ENCODE peak calls at places on chromosomes 1 and 21, in five cellular contexts. H, G, V, K and Y are unnamed samples.
A peak's percentile ranks its signal among the peaks of the same experiment; 100 is the strongest.

GRCh38 chr1:147849097-147849873 is 53.3 kb upstream of the GJA8 start:
- DNase-seq in G (peak; percentile 52), K (no peak), V (no peak), H (no peak), Y (no peak)

GRCh38 chr1:93692001-93692400 is 10.4 kb upstream of the BCAR3 start:
- DNase-seq in H (no peak), K (no peak), V (no peak), G (peak; percentile 33), Y (no peak)

GRCh38 chr1:179754031-179754624 is 11.0 kb downstream of the FAM163A start:
- DNase-seq in K (no peak), H (no peak), G (no peak), V (no peak), Y (no peak)

GRCh38 chr1:56330400-56331026 is 248.8 kb downstream of the PLPP3 start:
- DNase-seq in H (no peak), G (peak; percentile 61), V (no peak), K (no peak), Y (no peak)

GRCh38 chr1:9252999-9253398 is 18.4 kb downstream of the H6PD start:
- DNase-seq in V (peak; percentile 22), H (no peak), G (no peak), K (no peak), Y (no peak)

GRCh38 chr1:184037849-184038591 is 492 bp upstream of the COLGALT2 start:
- DNase-seq in K (no peak), V (no peak), H (no peak), G (no peak), Y (no peak)

GRCh38 chr1:198935371-198935921 is 296.6 kb downstream of the PTPRC start:
- DNase-seq in V (peak; percentile 81), H (peak; percentile 96), K (no peak), G (peak; percentile 98), Y (peak; percentile 88)

GRCh38 chr1:211708006-211708405 is 32.6 kb upstream of the NEK2 start:
- DNase-seq in H (no peak), G (no peak), V (no peak), K (no peak), Y (no peak)

GRCh38 chr1:247431643-247432042 is 15.7 kb downstream of the NLRP3 start:
- DNase-seq in H (no peak), V (no peak), G (no peak), K (no peak), Y (no peak)

GRCh38 chr1:11647333-11647732 is 6.9 kb downstream of the FBXO2 start:
- DNase-seq in K (no peak), H (no peak), V (no peak), G (no peak), Y (no peak)

GRCh38 chr1:203534526-203534925 is 40.6 kb downstream of the OPTC start:
- DNase-seq in G (no peak), H (no peak), K (no peak), V (no peak), Y (no peak)

GRCh38 chr21:15617968-15618367 is 111.8 kb upstream of the USP25 start:
- DNase-seq in H (no peak), K (no peak), V (no peak), G (peak; percentile 16), Y (no peak)

GRCh38 chr1:235741294-235741693 is 91.7 kb upstream of the GNG4 start:
- DNase-seq in K (no peak), H (no peak), V (no peak), G (no peak), Y (no peak)

GRCh38 chr1:17212487-17213121 is 7.7 kb downstream of the PADI1 start:
- DNase-seq in H (no peak), V (peak; percentile 85), G (peak; percentile 28), K (no peak), Y (no peak)

GRCh38 chr1:116498789-116499628 is 71.8 kb downstream of the CD58 start:
- DNase-seq in V (no peak), G (peak; percentile 77), H (no peak), K (peak; percentile 34), Y (peak; percentile 47)

GRCh38 chr1:9914603-9914937 is 4.5 kb upstream of the CTNNBIP1 start:
- DNase-seq in V (no peak), G (no peak), H (no peak), K (no peak), Y (no peak)

GRCh38 chr1:94265931-94266330 is 28.5 kb upstream of the ARHGAP29 start:
- DNase-seq in H (no peak), G (peak; percentile 77), K (no peak), V (no peak), Y (no peak)

GRCh38 chr1:216044538-216044937 is 378.7 kb downstream of the USH2A start:
- DNase-seq in K (no peak), V (no peak), H (no peak), G (no peak), Y (no peak)

GRCh38 chr21:14120091-14120734 is 90.5 kb downstream of the LIPI start:
- DNase-seq in K (no peak), H (peak; percentile 28), G (no peak), V (no peak), Y (peak; percentile 11)

GRCh38 chr1:204075890-204076837 is 3.2 kb downstream of the SOX13 start:
- DNase-seq in G (no peak), V (no peak), H (no peak), K (no peak), Y (no peak)

GRCh38 chr1:53987880-53988279 is 30.1 kb downstream of the LDLRAD1 start:
- DNase-seq in G (no peak), V (no peak), K (no peak), H (no peak), Y (no peak)

GRCh38 chr1:102550729-102551384 is 554.1 kb upstream of the OLFM3 start:
- DNase-seq in G (peak; percentile 5), K (peak; percentile 60), H (no peak), V (no peak), Y (no peak)

GRCh38 chr1:63575340-63575826 is 17.8 kb upstream of the PGM1 start:
- DNase-seq in H (peak; percentile 33), V (no peak), K (no peak), G (peak; percentile 60), Y (no peak)

DNA sequence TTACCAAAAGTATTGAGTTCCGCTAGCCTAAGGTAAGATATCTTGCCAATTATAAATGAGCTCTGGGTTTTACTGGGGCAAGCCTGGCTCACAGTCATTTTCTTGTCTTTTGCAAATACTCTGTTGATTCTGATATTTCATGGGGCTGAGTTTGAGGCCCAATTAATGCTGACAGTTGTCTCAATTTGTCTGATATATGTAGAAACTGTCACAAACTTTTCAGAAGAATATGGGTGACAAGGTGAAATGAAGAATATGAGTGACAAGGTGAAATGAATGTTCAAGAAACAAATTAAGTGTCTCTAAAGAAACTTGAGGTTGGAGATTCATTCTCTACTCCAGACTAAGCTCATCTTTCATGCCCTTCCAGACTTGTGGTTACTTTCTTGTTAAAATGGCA is 127.7 kb downstream of the PTGER3 start:
- DNase-seq in H (no peak), G (no peak), V (no peak), K (no peak), Y (no peak)
- TF ChIP-seq POLR2AphosphoS5 in H (no peak), G (no peak), V (no peak), K (no peak), Y (no peak)

GRCh38 chr1:151716771-151717631 is at the start of gene CELF3:
- DNase-seq in G (no peak), V (no peak), K (no peak), H (no peak), Y (no peak)
- H3K27ac ChIP-seq in G (no peak within 1 kb of the TSS), V (no peak within 1 kb of the TSS), K (peak within 1 kb of the TSS; percentile 95), H (no peak within 1 kb of the TSS), Y (no peak within 1 kb of the TSS)

GRCh38 chr1:150486966-150487762 is at the start of gene TARS2:
- DNase-seq in G (peak; percentile 99), K (peak; percentile 93), V (peak; percentile 92), H (peak; percentile 96), Y (no peak)
- TF ChIP-seq POLR2AphosphoS5 in G (peak; percentile 78), K (peak; percentile 97), V (peak; percentile 91), H (peak; percentile 89), Y (peak; percentile 75)

GRCh38 chr1:59178339-59178744 is 118.6 kb upstream of the FGGY start:
- DNase-seq in G (no peak), V (no peak), K (no peak), H (no peak), Y (no peak)
- H3K27ac ChIP-seq in G (no peak overlapping the region), V (no peak overlapping the region), K (no peak overlapping the region), H (no peak overlapping the region), Y (no peak overlapping the region)

DNA sequence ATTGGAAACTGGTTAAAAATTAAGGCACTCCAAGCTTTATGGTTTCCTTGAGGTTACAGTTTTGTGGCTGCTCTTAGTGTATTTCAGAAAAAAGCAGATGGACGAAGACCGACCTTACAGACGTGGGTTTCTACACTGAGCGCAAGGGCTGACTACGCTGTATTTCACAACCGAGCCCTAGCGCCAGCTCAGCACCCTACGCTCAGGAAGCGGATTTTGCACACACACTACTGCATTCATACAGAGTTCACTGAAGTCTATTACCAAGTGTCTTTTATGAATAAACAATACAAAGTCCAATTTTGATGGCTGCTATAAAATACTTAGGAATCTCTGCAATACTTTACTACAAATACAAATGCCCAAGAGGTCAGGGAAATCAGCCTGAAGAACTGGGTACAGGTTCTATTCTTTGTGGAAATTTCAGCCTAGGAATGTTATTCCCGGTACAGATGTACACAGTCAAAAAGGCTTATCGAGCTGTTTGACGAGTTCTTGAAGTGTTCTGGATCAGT is 23.8 kb downstream of the PTTG1IP start:
- DNase-seq in K (no peak), G (no peak), H (no peak), V (no peak), Y (no peak)
- TF ChIP-seq POLR2AphosphoS5 in K (no peak), G (no peak), H (no peak), V (peak; percentile 15), Y (no peak)

GRCh38 chr1:115227683-115228082 is 110.4 kb downstream of the NGF start:
- DNase-seq in H (no peak), V (no peak), G (no peak), K (no peak), Y (no peak)
- H3K27ac ChIP-seq in H (no peak overlapping the region), V (no peak overlapping the region), G (no peak overlapping the region), K (no peak overlapping the region), Y (no peak overlapping the region)

DNA sequence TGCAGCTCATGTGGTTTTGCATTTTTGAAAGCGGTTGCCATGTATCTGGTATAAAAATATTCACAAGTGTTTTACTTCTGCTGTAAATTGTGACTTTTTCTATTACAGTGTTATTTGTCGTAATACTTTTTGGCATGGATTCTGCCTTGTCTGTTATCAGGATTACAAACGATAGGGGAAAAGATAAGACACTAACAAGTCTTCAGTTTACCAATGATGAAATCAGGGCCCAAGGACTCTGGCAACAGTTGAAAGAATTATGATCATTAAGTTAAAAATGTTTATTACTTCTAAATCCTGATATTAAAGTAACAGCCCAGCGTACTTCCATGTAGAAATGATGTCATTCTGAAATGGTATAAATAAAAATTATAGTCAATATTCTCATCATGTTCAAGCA is 298.8 kb downstream of the KIF26B start:
- DNase-seq in G (no peak), H (no peak), K (no peak), V (no peak), Y (no peak)
- TF ChIP-seq POLR2AphosphoS5 in G (no peak), H (no peak), K (no peak), V (no peak), Y (no peak)

DNA sequence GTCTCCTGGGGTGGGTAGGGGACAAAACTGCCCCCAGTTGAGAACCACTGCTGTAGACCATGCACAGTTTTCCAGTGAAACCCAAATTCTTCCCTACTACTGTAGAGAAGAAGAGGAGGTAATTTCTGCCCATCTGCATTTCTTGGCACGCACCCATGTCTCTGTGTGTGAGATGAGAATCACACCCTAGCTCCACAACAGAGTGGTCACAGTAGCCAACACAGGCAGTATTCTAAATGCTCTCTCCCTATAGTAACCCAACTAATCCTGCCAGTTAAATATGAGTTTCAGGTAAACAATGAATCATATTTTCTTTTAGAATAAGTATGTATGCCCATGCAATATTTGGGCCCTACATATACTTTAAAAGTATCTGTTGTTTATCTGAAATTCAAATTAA is 1.2 kb upstream of the CAPN2 start:
- DNase-seq in V (no peak), K (no peak), G (no peak), H (no peak), Y (no peak)
- H3K27ac ChIP-seq in V (no peak overlapping the region), K (no peak overlapping the region), G (no peak overlapping the region), H (peak overlapping the region; percentile 94), Y (peak overlapping the region; percentile 94)

GRCh38 chr1:200912737-200913407 is 18.2 kb downstream of the INAVA start:
- DNase-seq in V (peak; percentile 31), K (no peak), H (no peak), G (no peak), Y (no peak)
- TF ChIP-seq POLR2AphosphoS5 in V (no peak), K (no peak), H (no peak), G (no peak), Y (no peak)